ENCODE peak calls at places on chromosomes 16 and 17, in five cellular contexts. W is A673, F is RWPE1, V is upper lobe of right lung, C is cardiac fibroblast. H is an unnamed sample.

GRCh38 chr17:83176272-83176955 is 97.0 kb downstream of the METRNL start:
- DNase-seq in W (no peak), F (no peak), V (no peak), C (no peak), H (no peak)

GRCh38 chr17:79024901-79025737 is 1.1 kb downstream of the C1QTNF1 start:
- DNase-seq in W (no peak), F (no peak), V (peak; percentile 61), C (peak; percentile 59), H (no peak)

GRCh38 chr17:82240506-82241182 is 11.8 kb downstream of the SLC16A3 start:
- DNase-seq in W (no peak), F (no peak), V (no peak), C (no peak), H (no peak)

GRCh38 chr17:4221899-4222659 is 41.7 kb downstream of the ANKFY1 start:
- DNase-seq in W (no peak), F (no peak), V (no peak), C (no peak), H (no peak)

GRCh38 chr17:73189417-73190099 is 3.3 kb upstream of the COG1 start:
- DNase-seq in W (peak; percentile 30), F (peak; percentile 50), V (no peak), C (peak; percentile 67), H (peak; percentile 42)

GRCh38 chr17:35423761-35424160 is 8.5 kb downstream of the SLFN12 start:
- DNase-seq in W (no peak), F (no peak), V (no peak), C (peak; percentile 17), H (peak; percentile 23)

GRCh38 chr17:81664051-81664470 is 2.3 kb downstream of the OXLD1 start:
- DNase-seq in W (no peak), F (no peak), V (no peak), C (no peak), H (no peak)

GRCh38 chr17:63185420-63185819 is 219.4 kb downstream of the TANC2 start:
- DNase-seq in W (no peak), F (no peak), V (no peak), C (no peak), H (no peak)

GRCh38 chr16:89363621-89364393 is 126.6 kb downstream of the ANKRD11 start:
- DNase-seq in W (peak; percentile 63), F (peak; percentile 67), V (peak; percentile 72), C (peak; percentile 74), H (peak; percentile 75)

GRCh38 chr16:87853411-87854052 is 15.8 kb downstream of the SLC7A5 start:
- DNase-seq in W (peak; percentile 97), F (peak; percentile 95), V (peak; percentile 97), C (peak; percentile 91), H (peak; percentile 96)
- TF ChIP-seq CTCF in W (no peak), F (no peak), V (no peak), C (no peak), H (no peak)

DNA sequence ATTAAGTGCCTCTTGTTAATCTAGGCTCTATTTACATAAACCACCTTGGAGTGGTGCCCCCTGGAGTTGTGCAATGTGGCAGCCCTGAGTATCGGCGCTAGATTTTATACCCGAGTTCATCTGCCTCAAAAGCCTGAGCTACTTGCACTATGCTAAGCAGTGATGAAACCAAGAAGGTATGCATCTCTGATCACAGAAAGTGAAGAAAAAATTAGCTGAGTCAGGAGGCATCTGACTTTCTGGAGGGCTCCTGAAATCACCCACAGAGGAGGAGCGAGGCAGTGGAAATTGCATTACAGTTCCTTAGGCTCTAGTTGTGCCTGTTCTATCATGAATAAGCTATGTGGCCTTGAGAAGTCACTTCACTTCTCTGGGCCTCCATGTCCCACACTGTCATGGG is 80.3 kb upstream of the PSMD7 start:
- DNase-seq in W (no peak), F (no peak), V (no peak), C (peak; percentile 1), H (no peak)
- TF ChIP-seq CTCF in W (peak; percentile 15), F (no peak), V (no peak), C (no peak), H (no peak)

DNA sequence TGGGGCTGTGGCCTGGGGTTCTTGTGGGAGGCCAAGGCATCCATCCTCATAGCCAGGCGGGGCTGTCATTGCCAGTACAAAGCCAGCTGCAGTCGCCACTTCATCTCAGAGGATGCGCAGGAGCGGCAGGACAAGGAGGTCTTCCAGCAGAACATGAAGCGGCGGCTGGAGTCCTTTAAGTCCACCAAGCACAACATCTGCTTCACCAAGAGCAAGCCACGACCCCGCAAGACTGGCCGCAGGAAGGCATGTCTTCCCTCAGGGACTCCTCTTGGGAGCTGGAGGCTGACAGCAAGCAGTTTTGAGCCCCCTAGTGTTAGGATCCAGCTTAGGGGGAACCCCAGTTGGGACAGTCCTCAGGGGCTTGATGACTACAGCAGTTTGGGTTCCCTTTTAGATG is 15.1 kb upstream of the PLEKHG4 start:
- DNase-seq in W (no peak), F (no peak), V (peak; percentile 47), C (no peak), H (no peak)
- TF ChIP-seq CTCF in W (peak; percentile 52), F (no peak), V (no peak), C (peak; percentile 4), H (no peak)

DNA sequence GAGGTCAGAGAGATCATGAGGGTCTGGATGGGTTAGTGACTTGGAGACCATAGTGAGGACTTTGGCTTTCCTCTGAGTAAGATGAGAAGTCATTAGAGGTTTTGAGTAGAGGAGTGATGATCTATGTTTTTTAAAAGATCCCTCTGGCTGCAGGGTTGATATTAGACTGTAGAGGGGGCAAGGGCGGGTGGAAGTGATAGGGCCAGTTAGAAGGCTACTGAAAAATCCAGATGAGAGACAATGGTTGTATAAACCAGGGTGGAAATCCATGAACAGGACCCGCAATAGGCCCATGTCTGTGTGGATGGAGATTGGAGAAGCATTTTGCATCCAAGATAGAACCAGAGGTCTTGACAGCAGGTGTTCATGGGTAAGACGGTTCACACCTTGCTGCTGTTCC is 9.8 kb downstream of the ITGAL start:
- DNase-seq in W (no peak), F (no peak), V (no peak), C (no peak), H (no peak)
- TF ChIP-seq CTCF in W (peak; percentile 32), F (no peak), V (no peak), C (peak; percentile 28), H (no peak)

DNA sequence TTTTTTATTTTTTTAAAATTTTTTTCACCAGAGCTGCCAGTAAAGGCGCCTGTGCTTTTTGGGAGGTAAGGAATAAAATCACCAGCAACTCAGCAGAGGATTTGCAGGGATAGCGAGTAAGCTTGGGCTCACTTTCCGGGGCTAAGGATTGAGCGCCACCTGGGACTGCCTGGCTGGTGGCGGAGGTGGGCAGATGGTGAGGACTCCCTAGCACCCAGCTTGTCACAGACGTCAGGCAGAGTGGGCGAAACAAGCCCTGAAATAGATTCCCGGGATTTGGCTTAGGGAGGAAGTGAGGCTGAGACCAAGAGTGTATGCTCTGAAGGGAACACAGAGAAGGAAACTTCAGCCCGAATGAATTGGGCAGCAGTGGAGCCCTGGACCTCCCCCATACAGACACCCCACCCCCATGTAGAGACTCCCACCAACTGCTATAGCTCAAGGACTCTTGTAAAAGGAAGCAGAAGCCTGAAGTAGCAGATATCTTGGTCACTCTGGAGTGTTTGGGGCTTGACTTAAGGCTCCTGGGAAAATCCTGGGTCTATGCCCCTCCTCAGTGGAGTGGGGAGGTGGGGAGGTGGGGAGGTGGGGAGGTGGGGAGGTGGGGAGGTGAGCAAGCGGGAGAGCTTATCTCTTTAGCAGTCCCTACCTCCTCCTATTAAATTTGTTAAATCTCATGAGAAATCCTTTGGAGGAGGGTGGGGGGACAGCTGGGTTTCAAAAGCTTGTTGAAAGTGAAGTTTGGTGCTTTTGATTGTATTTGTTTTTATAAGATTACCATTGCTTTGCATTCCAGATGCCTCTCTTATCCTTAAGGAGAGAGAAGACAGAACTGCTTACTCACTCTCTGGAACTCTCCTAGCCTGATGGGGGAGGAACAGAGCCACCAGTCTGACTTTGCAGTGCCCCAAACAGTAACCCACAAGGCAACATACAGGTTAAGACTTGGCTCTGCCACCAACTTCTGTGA is 8.2 kb downstream of the ARL4D start:
- DNase-seq in W (no peak), F (no peak), V (no peak), C (peak; percentile 72), H (no peak)
- TF ChIP-seq CTCF in W (no peak), F (no peak), V (no peak), C (no peak), H (no peak)

GRCh38 chr16:22099256-22099975 is 7.1 kb downstream of the VWA3A start:
- DNase-seq in W (no peak), F (no peak), V (no peak), C (no peak), H (no peak)
- TF ChIP-seq CTCF in W (no peak), F (peak; percentile 17), V (no peak), C (no peak), H (no peak)

DNA sequence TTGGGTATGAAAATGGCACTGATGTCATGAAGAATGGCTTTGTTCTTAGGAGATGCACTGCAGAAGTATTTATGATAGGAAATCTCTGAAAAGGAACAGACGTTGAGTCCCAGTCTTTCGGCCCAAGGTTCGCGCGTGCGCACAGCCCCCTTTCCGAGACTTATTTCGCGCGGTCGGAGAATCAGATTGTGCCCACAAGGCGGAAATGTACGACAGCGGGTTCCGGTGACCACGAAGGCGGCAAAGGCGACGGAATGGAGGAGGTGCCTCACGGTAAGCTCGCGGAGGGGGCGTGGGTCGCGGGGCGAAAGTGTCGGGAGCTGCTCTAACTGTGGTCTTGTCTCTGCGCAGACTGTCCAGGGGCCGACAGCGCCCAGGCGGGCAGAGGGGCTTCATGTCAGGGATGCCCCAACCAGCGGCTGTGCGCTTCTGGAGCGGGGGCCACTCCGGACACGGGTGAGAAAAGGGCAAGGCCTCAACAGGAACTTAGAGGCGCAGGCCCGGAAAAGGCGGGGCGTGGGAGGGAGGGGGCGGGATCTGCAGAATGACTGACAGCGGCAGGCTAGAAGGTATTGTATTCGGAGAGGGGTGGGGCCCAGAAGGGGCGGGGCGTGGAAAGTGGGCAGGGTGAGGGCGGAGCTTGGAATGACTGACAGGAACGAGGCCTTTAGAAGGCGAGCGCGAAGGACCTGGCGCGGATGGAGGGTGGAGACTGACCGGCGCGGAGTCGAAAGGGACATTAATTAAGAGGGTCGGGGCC is at the start of gene NUBP1:
- DNase-seq in W (peak; percentile 96), F (peak; percentile 98), V (peak; percentile 100), C (peak; percentile 99), H (peak; percentile 98)
- TF ChIP-seq CTCF in W (no peak), F (no peak), V (no peak), C (no peak), H (no peak)

GRCh38 chr17:37662358-37662757 is 19.1 kb upstream of the DDX52 start:
- DNase-seq in W (no peak), F (no peak), V (no peak), C (no peak), H (no peak)

GRCh38 chr17:37657202-37657601 is 14.0 kb upstream of the DDX52 start:
- DNase-seq in W (no peak), F (no peak), V (no peak), C (no peak), H (no peak)

GRCh38 chr17:37659887-37660286 is 16.6 kb upstream of the DDX52 start:
- DNase-seq in W (no peak), F (no peak), V (no peak), C (no peak), H (no peak)

GRCh38 chr17:37664214-37664613 is 21.0 kb upstream of the DDX52 start:
- DNase-seq in W (no peak), F (no peak), V (no peak), C (no peak), H (no peak)

DNA sequence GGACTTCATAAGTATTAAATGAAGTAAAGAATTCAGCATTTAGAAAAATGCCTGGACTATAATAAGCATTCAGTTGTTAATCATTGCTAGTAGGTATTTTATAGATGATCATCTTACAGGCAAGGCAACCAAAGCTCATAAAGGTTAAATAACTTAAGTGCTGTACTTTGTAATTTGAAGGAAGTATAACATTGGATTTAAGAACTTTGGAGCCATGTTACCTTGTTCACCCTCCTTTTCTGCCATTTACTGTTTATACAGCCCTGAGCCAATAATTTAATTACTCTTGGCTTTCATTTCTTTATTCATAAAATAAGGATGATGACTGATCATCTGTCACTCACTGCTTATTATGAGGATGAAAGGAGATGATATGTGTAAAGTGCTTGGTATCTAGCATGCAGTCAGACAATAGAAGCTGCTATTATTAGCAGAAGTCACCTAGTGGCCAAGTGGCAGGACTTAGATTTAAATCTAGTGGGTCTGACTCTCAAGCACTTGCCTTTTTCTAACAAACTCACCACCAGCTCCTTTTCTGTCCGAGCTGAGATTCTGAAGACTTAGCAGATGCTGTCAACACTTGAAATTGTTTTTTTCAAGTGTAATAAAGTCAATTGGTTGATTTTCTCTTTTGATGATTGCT is 18.2 kb upstream of the DDX52 start:
- DNase-seq in W (no peak), F (no peak), V (no peak), C (no peak), H (no peak)
- TF ChIP-seq CTCF in W (no peak), F (no peak), V (no peak), C (no peak), H (no peak)

H was measured in MCF 10A.